ENCODE peak calls at places on chromosome 15, in four cellular contexts. One of them, this sample, is unnamed.

GRCh38 chr15:71195242-71195641 is 80.0 kb downstream of the THSD4 start:
- DNase-seq in tibial artery: no peak
- DNase-seq in Right ventricle myocardium superior: no peak
- DNase-seq in foreskin fibroblast: no peak
- DNase-seq in this sample: no peak

GRCh38 chr15:81301815-81302399 is 22.0 kb downstream of the STARD5 start:
- DNase-seq in tibial artery: no peak
- DNase-seq in Right ventricle myocardium superior: no peak
- DNase-seq in foreskin fibroblast: no peak
- DNase-seq in this sample: no peak

GRCh38 chr15:63983071-63983711 is 63.1 kb downstream of the DAPK2 start:
- DNase-seq in Right ventricle myocardium superior: no peak
- DNase-seq in tibial artery: no peak
- DNase-seq in foreskin fibroblast: no peak
- DNase-seq in this sample: no peak

GRCh38 chr15:75389791-75390382 is 21.5 kb upstream of the MAN2C1 start:
- DNase-seq in Right ventricle myocardium superior: no peak
- DNase-seq in foreskin fibroblast: no peak
- DNase-seq in tibial artery: no peak
- DNase-seq in this sample: no peak

GRCh38 chr15:35394416-35394815 is 151.5 kb downstream of the DPH6 start:
- DNase-seq in Right ventricle myocardium superior: no peak
- DNase-seq in tibial artery: no peak
- DNase-seq in foreskin fibroblast: peak; percentile 36
- DNase-seq in this sample: no peak

GRCh38 chr15:81575436-81576123 is 201.6 kb upstream of the TMC3 start:
- DNase-seq in foreskin fibroblast: no peak
- DNase-seq in tibial artery: no peak
- DNase-seq in Right ventricle myocardium superior: no peak
- DNase-seq in this sample: no peak

GRCh38 chr15:27067175-27067574 is 96.2 kb downstream of the GABRG3 start:
- DNase-seq in tibial artery: no peak
- DNase-seq in foreskin fibroblast: no peak
- DNase-seq in Right ventricle myocardium superior: no peak
- DNase-seq in this sample: no peak

GRCh38 chr15:101148881-101149664 is 102.8 kb downstream of the CHSY1 start:
- DNase-seq in foreskin fibroblast: no peak
- DNase-seq in tibial artery: no peak
- DNase-seq in Right ventricle myocardium superior: no peak
- DNase-seq in this sample: peak; percentile 14

GRCh38 chr15:48644827-48645557 is 517 bp downstream of the FBN1 start:
- DNase-seq in foreskin fibroblast: peak; percentile 87
- DNase-seq in Right ventricle myocardium superior: peak; percentile 62
- DNase-seq in tibial artery: peak; percentile 55
- DNase-seq in this sample: peak; percentile 70